ENCODE peak calls at places on chromosomes 12 and 14, in seven cellular contexts. C is T1000; P is naive B cell; M is cardiac septum; G is RPMI7951; R is NCI-H2081; B is stimulated activated CD4-positive, alpha-beta T cell treated with anti-CD3 and anti-CD28 coated beads, Interleukin-1b, Interleukin-23, amount 100 ng/mL, for 48 hours. I is an unnamed sample.

GRCh38 chr14:95274283-95274682 is 45.4 kb downstream of the CLMN start:
- DNase-seq in C (no peak), P (no peak), M (no peak), G (no peak), R (no peak), B (no peak), I (no peak)

GRCh38 chr12:76890407-76891143 is 11.8 kb upstream of the CSRP2 start:
- DNase-seq in C (no peak), P (no peak), M (no peak), G (no peak), R (no peak), B (peak), I (no peak)

GRCh38 chr14:101460986-101461750 is 100.1 kb upstream of the DIO3 start:
- DNase-seq in C (no peak), P (no peak), M (peak), G (no peak), R (no peak), B (no peak), I (no peak)

GRCh38 chr14:51462706-51463105 is 189.0 kb upstream of the FRMD6 start:
- DNase-seq in C (no peak), P (no peak), M (no peak), G (no peak), R (no peak), B (no peak), I (no peak)

GRCh38 chr12:9673404-9674225 is 4.1 kb downstream of the CLEC2D start:
- DNase-seq in C (peak), P (no peak), M (peak), G (peak), R (no peak), B (peak), I (no peak)

GRCh38 chr12:25793196-25793595 is 165.3 kb upstream of the RASSF8 start:
- DNase-seq in C (no peak), P (no peak), M (no peak), G (no peak), R (no peak), B (no peak), I (no peak)

GRCh38 chr12:1844223-1844622 is 23.9 kb downstream of the LRTM2 start:
- DNase-seq in C (no peak), P (no peak), M (peak), G (no peak), R (no peak), B (no peak), I (no peak)

GRCh38 chr14:74860899-74861733 is 14.8 kb downstream of the PROX2 start:
- DNase-seq in C (peak), P (peak), M (peak), G (peak), R (peak), B (peak), I (peak)

GRCh38 chr12:71556881-71557280 is 106.8 kb downstream of the ZFC3H1 start:
- DNase-seq in C (peak), P (no peak), M (no peak), G (peak), R (no peak), B (no peak), I (no peak)

GRCh38 chr12:19507823-19508222 is 68.5 kb downstream of the AEBP2 start:
- DNase-seq in C (no peak), P (no peak), M (no peak), G (no peak), R (no peak), B (no peak), I (no peak)

GRCh38 chr14:91484186-91484585 is 25.9 kb downstream of the PPP4R3A start:
- DNase-seq in C (no peak), P (no peak), M (no peak), G (no peak), R (no peak), B (no peak), I (no peak)

GRCh38 chr12:52616680-52617402 is 1.5 kb downstream of the KRT73 start:
- DNase-seq in C (no peak), P (no peak), M (no peak), G (no peak), R (no peak), B (no peak), I (no peak)

GRCh38 chr14:63563370-63564026 is 20.3 kb upstream of the PPP2R5E start:
- DNase-seq in C (no peak), P (no peak), M (no peak), G (peak), R (no peak), B (no peak), I (no peak)

GRCh38 chr12:71938728-71939385 is at the start of gene TPH2:
- DNase-seq in C (peak), P (peak), M (no peak), G (peak), R (peak), B (peak), I (peak)

GRCh38 chr14:101577221-101577909 is 16.1 kb downstream of the DIO3 start:
- DNase-seq in C (no peak), P (no peak), M (no peak), G (no peak), R (no peak), B (no peak), I (no peak)

GRCh38 chr12:118680361-118680963 is 300.9 kb upstream of the SRRM4 start:
- DNase-seq in C (no peak), P (no peak), M (no peak), G (no peak), R (no peak), B (no peak), I (no peak)

GRCh38 chr12:132766380-132767085 is 4.9 kb upstream of the ANKLE2 start:
- DNase-seq in C (no peak), P (no peak), M (peak), G (no peak), R (no peak), B (no peak), I (no peak)

GRCh38 chr14:95233702-95234241 is 76.4 kb upstream of the DICER1 start:
- DNase-seq in C (no peak), P (peak), M (no peak), G (no peak), R (no peak), B (no peak), I (peak)

GRCh38 chr12:110010853-110011835 is 11.9 kb downstream of the ANKRD13A start:
- DNase-seq in C (no peak), P (peak), M (no peak), G (no peak), R (no peak), B (no peak), I (peak)

GRCh38 chr12:42798811-42799438 is 209.4 kb upstream of the PRICKLE1 start:
- DNase-seq in C (no peak), P (no peak), M (no peak), G (peak), R (no peak), B (no peak), I (no peak)

GRCh38 chr14:102317564-102318248 is 1.8 kb upstream of the ZNF839 start:
- DNase-seq in C (no peak), P (no peak), M (no peak), G (peak), R (peak), B (peak), I (no peak)

GRCh38 chr12:7129647-7130536 is at the start of gene CLSTN3:
- DNase-seq in C (peak), P (peak), M (peak), G (peak), R (peak), B (peak), I (peak)

GRCh38 chr14:74491952-74492351 is 1.2 kb downstream of the NPC2 start:
- DNase-seq in C (no peak), P (peak), M (no peak), G (peak), R (no peak), B (no peak), I (no peak)

I was measured in GM10248.